ENCODE peak calls at places on chromosomes 12 and 14, in six cellular contexts. One of them, this sample, is unnamed.

GRCh38 chr14:101982621-101983020 is 18.2 kb downstream of the DYNC1H1 start:
- DNase-seq in ovary: no peak
- DNase-seq in prostate gland: no peak
- DNase-seq in stomach: no peak
- DNase-seq in K562: no peak
- DNase-seq in A549: no peak
- DNase-seq in this sample: no peak

GRCh38 chr12:115155665-115156645 is 472.0 kb upstream of the TBX3 start:
- DNase-seq in prostate gland: no peak
- DNase-seq in A549: peak
- DNase-seq in ovary: no peak
- DNase-seq in K562: no peak
- DNase-seq in stomach: no peak
- DNase-seq in this sample: no peak

GRCh38 chr12:94753071-94753779 is 102.9 kb upstream of the TMCC3 start:
- DNase-seq in K562: no peak
- DNase-seq in stomach: no peak
- DNase-seq in A549: no peak
- DNase-seq in prostate gland: no peak
- DNase-seq in ovary: peak
- DNase-seq in this sample: no peak

GRCh38 chr14:84085493-84085892 is 1444.5 kb upstream of the FLRT2 start:
- DNase-seq in K562: no peak
- DNase-seq in stomach: no peak
- DNase-seq in A549: no peak
- DNase-seq in prostate gland: no peak
- DNase-seq in ovary: no peak
- DNase-seq in this sample: no peak

GRCh38 chr14:22994762-22995275 is 12.5 kb upstream of the AJUBA start:
- DNase-seq in K562: peak
- DNase-seq in ovary: peak
- DNase-seq in prostate gland: peak
- DNase-seq in stomach: no peak
- DNase-seq in A549: peak
- DNase-seq in this sample: no peak

GRCh38 chr12:29278673-29279420 is 102.1 kb downstream of the ERGIC2 start:
- DNase-seq in stomach: no peak
- DNase-seq in K562: no peak
- DNase-seq in ovary: no peak
- DNase-seq in A549: no peak
- DNase-seq in prostate gland: no peak
- DNase-seq in this sample: no peak

GRCh38 chr14:32252030-32252670 is 49.1 kb upstream of the RNU6-8 start:
- DNase-seq in A549: peak
- DNase-seq in stomach: peak
- DNase-seq in K562: peak
- DNase-seq in prostate gland: peak
- DNase-seq in ovary: no peak
- DNase-seq in this sample: peak

GRCh38 chr12:129961111-129961510 is 57.3 kb upstream of the TMEM132D start:
- DNase-seq in ovary: no peak
- DNase-seq in stomach: no peak
- DNase-seq in K562: no peak
- DNase-seq in prostate gland: no peak
- DNase-seq in A549: peak
- DNase-seq in this sample: no peak

GRCh38 chr12:97396989-97397388 is 65.6 kb upstream of the RMST start:
- DNase-seq in ovary: no peak
- DNase-seq in A549: no peak
- DNase-seq in K562: no peak
- DNase-seq in prostate gland: no peak
- DNase-seq in stomach: no peak
- DNase-seq in this sample: no peak

GRCh38 chr14:105092912-105093425 is 27.7 kb upstream of the GPR132 start:
- DNase-seq in K562: peak
- DNase-seq in ovary: peak
- DNase-seq in stomach: peak
- DNase-seq in A549: peak
- DNase-seq in prostate gland: peak
- DNase-seq in this sample: peak

GRCh38 chr14:69595336-69595735 is 16.1 kb upstream of the SUSD6 start:
- DNase-seq in prostate gland: no peak
- DNase-seq in K562: no peak
- DNase-seq in ovary: no peak
- DNase-seq in A549: no peak
- DNase-seq in stomach: no peak
- DNase-seq in this sample: no peak

GRCh38 chr12:51048601-51049369 is 658 bp downstream of the LETMD1 start:
- DNase-seq in ovary: no peak
- DNase-seq in K562: no peak
- DNase-seq in stomach: no peak
- DNase-seq in A549: no peak
- DNase-seq in prostate gland: no peak
- DNase-seq in this sample: no peak

GRCh38 chr14:104437703-104438102 is 141.9 kb upstream of the C14orf180 start:
- DNase-seq in ovary: no peak
- DNase-seq in A549: no peak
- DNase-seq in prostate gland: no peak
- DNase-seq in K562: no peak
- DNase-seq in stomach: no peak
- DNase-seq in this sample: no peak

GRCh38 chr14:23861666-23862065 is 91.9 kb upstream of the DHRS4 start:
- DNase-seq in ovary: peak
- DNase-seq in stomach: peak
- DNase-seq in prostate gland: no peak
- DNase-seq in A549: peak
- DNase-seq in K562: no peak
- DNase-seq in this sample: peak

GRCh38 chr12:4089147-4089606 is 184.4 kb upstream of the CCND2 start:
- DNase-seq in prostate gland: no peak
- DNase-seq in K562: no peak
- DNase-seq in A549: no peak
- DNase-seq in ovary: no peak
- DNase-seq in stomach: no peak
- DNase-seq in this sample: no peak

GRCh38 chr14:53758141-53758540 is 198.5 kb downstream of the BMP4 start:
- DNase-seq in stomach: no peak
- DNase-seq in K562: no peak
- DNase-seq in prostate gland: no peak
- DNase-seq in A549: no peak
- DNase-seq in ovary: no peak
- DNase-seq in this sample: no peak

GRCh38 chr14:38042356-38042755 is 165.3 kb upstream of the SSTR1 start:
- DNase-seq in stomach: no peak
- DNase-seq in ovary: no peak
- DNase-seq in K562: no peak
- DNase-seq in prostate gland: no peak
- DNase-seq in A549: peak
- DNase-seq in this sample: peak

GRCh38 chr12:103331643-103332042 is 164.1 kb downstream of the C12orf42 start:
- DNase-seq in prostate gland: no peak
- DNase-seq in ovary: no peak
- DNase-seq in A549: no peak
- DNase-seq in K562: no peak
- DNase-seq in stomach: no peak
- DNase-seq in this sample: no peak

GRCh38 chr14:39241637-39242036 is 7.9 kb downstream of the MIA2 start:
- DNase-seq in ovary: no peak
- DNase-seq in K562: no peak
- DNase-seq in A549: no peak
- DNase-seq in prostate gland: no peak
- DNase-seq in stomach: no peak
- DNase-seq in this sample: no peak

GRCh38 chr14:64417042-64417770 is 29.1 kb downstream of the MTHFD1 start:
- DNase-seq in prostate gland: no peak
- DNase-seq in stomach: no peak
- DNase-seq in A549: no peak
- DNase-seq in K562: no peak
- DNase-seq in ovary: no peak
- DNase-seq in this sample: no peak

GRCh38 chr12:32211066-32211768 is 104.6 kb downstream of the BICD1 start:
- DNase-seq in ovary: no peak
- DNase-seq in prostate gland: no peak
- DNase-seq in stomach: no peak
- DNase-seq in A549: no peak
- DNase-seq in K562: no peak
- DNase-seq in this sample: no peak

DNA sequence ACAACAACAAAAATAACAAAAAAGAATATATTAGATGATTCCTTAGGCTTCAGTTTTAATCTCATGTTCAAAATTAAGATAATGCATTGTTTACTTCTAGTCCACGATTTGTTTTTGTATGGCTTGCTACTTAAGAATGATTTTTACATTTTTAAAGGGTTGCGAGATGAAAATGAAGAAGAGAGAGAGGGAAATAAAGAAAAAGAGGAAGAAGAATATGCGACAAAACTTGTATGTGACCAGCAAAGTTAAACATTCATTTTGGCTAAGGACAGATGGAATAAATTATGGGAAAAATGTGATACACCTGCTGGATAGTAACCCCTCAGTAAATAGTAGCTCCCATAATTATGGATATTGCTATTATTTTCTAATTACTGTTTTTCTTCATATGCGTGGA is 1.2 kb upstream of the GIT2 start:
- DNase-seq in stomach: no peak
- DNase-seq in K562: no peak
- DNase-seq in prostate gland: no peak
- DNase-seq in A549: no peak
- DNase-seq in ovary: no peak
- DNase-seq in this sample: no peak
- H3K27ac ChIP-seq in stomach: no peak
- H3K27ac ChIP-seq in K562: no peak
- H3K27ac ChIP-seq in prostate gland: no peak
- H3K27ac ChIP-seq in A549: no peak
- H3K27ac ChIP-seq in ovary: no peak
- H3K27ac ChIP-seq in this sample: no peak

DNA sequence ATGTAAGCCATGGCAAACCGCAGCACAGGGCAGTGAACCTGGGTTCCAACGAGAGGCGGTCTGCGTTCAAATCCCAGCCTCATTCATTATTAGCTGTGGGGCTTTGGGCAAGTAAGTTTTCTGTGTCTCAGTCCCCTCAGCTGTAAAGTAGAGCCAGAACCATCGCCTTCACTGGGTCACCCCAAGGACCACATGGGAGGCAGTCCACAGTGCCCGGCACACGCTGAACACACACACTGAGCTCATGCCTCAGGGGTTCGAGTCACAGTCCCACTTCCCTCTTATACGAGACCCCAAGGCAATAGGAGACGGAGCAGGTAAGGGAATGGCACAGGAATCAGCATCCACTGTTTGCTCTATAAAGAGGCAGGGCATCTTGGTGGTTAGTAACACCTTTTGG is 19.1 kb downstream of the LRTM2 start:
- DNase-seq in K562: no peak
- DNase-seq in A549: no peak
- DNase-seq in ovary: no peak
- DNase-seq in prostate gland: no peak
- DNase-seq in stomach: no peak
- DNase-seq in this sample: no peak
- TF ChIP-seq POLR2A in K562: no peak
- TF ChIP-seq POLR2A in A549: no peak
- TF ChIP-seq POLR2A in ovary: no peak
- TF ChIP-seq POLR2A in prostate gland: no peak
- TF ChIP-seq POLR2A in stomach: no peak
- TF ChIP-seq POLR2A in this sample: no peak

DNA sequence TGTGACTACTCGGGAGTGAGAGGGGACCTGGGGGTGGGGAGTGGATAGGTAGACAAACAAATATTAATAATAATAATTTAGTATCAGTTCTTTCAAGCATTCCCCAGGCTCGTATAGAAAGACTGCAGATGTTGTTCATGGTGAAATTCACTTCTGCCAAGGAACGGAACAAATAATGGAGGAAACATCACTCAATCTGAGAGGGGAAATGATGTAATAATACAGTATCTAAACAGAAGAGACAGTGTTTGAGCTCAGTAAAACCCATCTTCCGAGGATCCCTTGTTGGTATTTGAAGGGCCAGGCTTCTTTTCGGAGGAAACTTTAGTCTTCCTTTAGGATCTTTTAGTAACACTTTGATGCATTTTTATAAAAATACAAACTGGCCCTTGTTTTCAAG is 114.2 kb downstream of the KCNK10 start:
- DNase-seq in stomach: no peak
- DNase-seq in prostate gland: no peak
- DNase-seq in ovary: no peak
- DNase-seq in K562: no peak
- DNase-seq in A549: no peak
- DNase-seq in this sample: no peak
- H3K27ac ChIP-seq in stomach: no peak
- H3K27ac ChIP-seq in prostate gland: no peak
- H3K27ac ChIP-seq in ovary: no peak
- H3K27ac ChIP-seq in K562: no peak
- H3K27ac ChIP-seq in A549: no peak
- H3K27ac ChIP-seq in this sample: no peak

GRCh38 chr12:6944381-6945186 is 762 bp downstream of the C12orf57 start:
- DNase-seq in A549: peak
- DNase-seq in prostate gland: peak
- DNase-seq in ovary: peak
- DNase-seq in K562: peak
- DNase-seq in stomach: peak
- DNase-seq in this sample: peak

GRCh38 chr12:6942331-6942665 is 1.3 kb upstream of the RNU7-1 start:
- DNase-seq in A549: no peak
- DNase-seq in stomach: no peak
- DNase-seq in K562: no peak
- DNase-seq in ovary: peak
- DNase-seq in prostate gland: no peak
- DNase-seq in this sample: no peak

GRCh38 chr12:6945613-6946012 is 1.8 kb downstream of the C12orf57 start:
- DNase-seq in stomach: no peak
- DNase-seq in prostate gland: no peak
- DNase-seq in K562: no peak
- DNase-seq in A549: no peak
- DNase-seq in ovary: no peak
- DNase-seq in this sample: no peak

GRCh38 chr12:6943387-6943718 is 263 bp upstream of the RNU7-1 start:
- DNase-seq in K562: peak
- DNase-seq in A549: peak
- DNase-seq in prostate gland: peak
- DNase-seq in stomach: peak
- DNase-seq in ovary: peak
- DNase-seq in this sample: peak

DNA sequence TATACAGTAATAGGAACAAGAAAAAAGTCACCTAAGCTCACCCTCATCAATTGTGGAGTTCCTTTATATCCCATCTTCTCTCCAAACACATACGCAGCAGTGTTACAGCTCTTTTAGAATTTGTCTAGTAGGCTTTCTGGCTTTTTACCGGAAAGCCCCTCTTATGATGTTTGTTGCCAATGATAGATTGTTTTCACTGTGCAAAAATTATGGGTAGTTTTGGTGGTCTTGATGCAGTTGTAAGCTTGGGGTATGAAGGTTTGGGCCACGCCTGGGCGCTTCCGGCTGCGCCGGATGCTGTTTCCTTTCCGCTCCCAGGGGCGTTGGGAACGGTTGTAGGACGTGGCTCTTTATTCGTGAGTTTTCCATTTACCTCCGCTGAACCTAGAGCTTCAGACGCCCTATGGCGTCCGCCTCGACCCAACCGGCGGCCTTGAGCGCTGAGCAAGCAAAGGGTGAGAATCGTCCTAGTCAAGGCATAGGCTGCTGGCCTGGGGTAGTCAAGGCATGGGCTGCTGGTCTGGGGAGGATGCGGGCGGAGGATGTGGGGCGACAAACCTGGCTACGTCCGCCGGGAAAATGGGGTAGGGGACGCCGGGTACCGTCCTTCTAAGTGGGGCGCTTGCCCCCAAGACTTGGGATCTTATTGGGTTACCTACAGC is at the start of the genes C12orf57 and RNU7-1:
- DNase-seq in A549: peak
- DNase-seq in prostate gland: peak
- DNase-seq in ovary: peak
- DNase-seq in K562: peak
- DNase-seq in stomach: peak
- DNase-seq in this sample: peak
- TF ChIP-seq POLR2A in A549: peak
- TF ChIP-seq POLR2A in prostate gland: peak
- TF ChIP-seq POLR2A in ovary: peak
- TF ChIP-seq POLR2A in K562: peak
- TF ChIP-seq POLR2A in stomach: peak
- TF ChIP-seq POLR2A in this sample: peak